ENCODE peak calls at places on chromosome 1, in five cellular contexts. V is CD8-positive, alpha-beta T cell; Z is heart right ventricle; E is astrocyte; S is PC-9. B is an unnamed sample. For H3K27me3, the result is how much of the 10 kb centered on the place peaks cover.

GRCh38 chr1:179144621-179145020 is 62.8 kb downstream of the TOR3A start:
- DNase-seq in V (no peak), Z (no peak), E (no peak), S (no peak), B (no peak)

GRCh38 chr1:22018583-22019559 is 17.4 kb downstream of the CELA3A start:
- DNase-seq in V (peak), Z (no peak), E (peak), S (peak), B (peak)

GRCh38 chr1:169368406-169368769 is 393 bp downstream of the BLZF1 start:
- DNase-seq in V (peak), Z (no peak), E (peak), S (no peak), B (no peak)

GRCh38 chr1:2248854-2249558 is 20.9 kb downstream of the SKI start:
- DNase-seq in V (no peak), Z (no peak), E (no peak), S (no peak), B (no peak)

GRCh38 chr1:201261771-201262547 is 21.3 kb upstream of the PKP1 start:
- DNase-seq in V (no peak), Z (no peak), E (no peak), S (no peak), B (no peak)

GRCh38 chr1:229572286-229572685 is 13.8 kb upstream of the ABCB10 start:
- DNase-seq in V (no peak), Z (no peak), E (no peak), S (no peak), B (no peak)

GRCh38 chr1:16677552-16678423 is 11.0 kb upstream of the RNU1-3 start:
- DNase-seq in V (no peak), Z (no peak), E (peak), S (peak), B (peak)

GRCh38 chr1:196063307-196063706 is 544.9 kb downstream of the KCNT2 start:
- DNase-seq in V (no peak), Z (no peak), E (peak), S (no peak), B (no peak)

GRCh38 chr1:167499657-167500056 is 18.7 kb downstream of the CD247 start:
- DNase-seq in V (no peak), Z (no peak), E (no peak), S (no peak), B (no peak)

GRCh38 chr1:19208710-19209438 is 1.2 kb downstream of the UBR4 start:
- DNase-seq in V (no peak), Z (no peak), E (peak), S (no peak), B (no peak)

GRCh38 chr1:116310172-116310571 is 62.9 kb upstream of the ATP1A1 start:
- DNase-seq in V (no peak), Z (peak), E (no peak), S (no peak), B (no peak)

GRCh38 chr1:36114371-36114770 is 10.7 kb downstream of the COL8A2 start:
- DNase-seq in V (no peak), Z (no peak), E (no peak), S (no peak), B (peak)

GRCh38 chr1:26844389-26844788 is 17.9 kb downstream of the ZDHHC18 start:
- DNase-seq in V (no peak), Z (no peak), E (peak), S (no peak), B (no peak)

GRCh38 chr1:78536427-78536826 is 45.7 kb downstream of the PTGFR start:
- DNase-seq in V (no peak), Z (no peak), E (peak), S (no peak), B (no peak)

GRCh38 chr1:169395956-169396355 is 28.0 kb downstream of the BLZF1 start:
- DNase-seq in V (no peak), Z (no peak), E (no peak), S (no peak), B (no peak)

GRCh38 chr1:16971330-16972209 is 8.8 kb downstream of the MFAP2 start:
- DNase-seq in V (no peak), Z (no peak), E (peak), S (peak), B (peak)

GRCh38 chr1:63615809-63616420 is 22.7 kb downstream of the PGM1 start:
- DNase-seq in V (peak), Z (peak), E (peak), S (peak), B (peak)

GRCh38 chr1:181129771-181130606 is 41.5 kb downstream of the IER5 start:
- DNase-seq in V (no peak), Z (no peak), E (no peak), S (no peak), B (peak)
- H3K4me3 ChIP-seq in V (no peak), Z (no peak), E (no peak), S (no peak), B (no peak)

GRCh38 chr1:117883620-117884019 is 45.8 kb downstream of the GDAP2 start:
- DNase-seq in V (no peak), Z (no peak), E (no peak), S (no peak), B (no peak)

GRCh38 chr1:117879284-117879683 is 50.1 kb downstream of the GDAP2 start:
- DNase-seq in V (no peak), Z (no peak), E (no peak), S (no peak), B (no peak)

DNA sequence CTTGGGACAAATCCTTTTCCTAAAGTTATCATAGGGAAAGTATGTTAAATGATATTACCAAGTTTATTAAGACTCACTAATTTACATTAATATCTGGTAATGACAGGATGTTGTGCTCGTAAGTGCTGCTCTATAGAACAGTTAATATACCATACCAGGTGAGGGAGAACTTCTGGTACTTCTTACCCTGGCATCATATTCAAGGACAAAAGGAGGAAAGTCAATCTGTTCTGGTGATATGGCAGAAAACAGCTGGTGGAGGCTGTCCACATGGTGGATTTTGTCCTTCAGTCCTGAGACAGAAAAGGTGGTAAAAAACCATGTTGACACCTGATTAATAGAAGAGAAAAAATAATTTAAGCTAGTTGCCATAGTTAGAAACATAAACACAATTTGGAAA is 51.6 kb downstream of the GDAP2 start:
- DNase-seq in V (no peak), Z (no peak), E (no peak), S (no peak), B (no peak)
- H3K27me3 ChIP-seq in V (under half), Z (under half), E (under half), S (under half), B (under half)

GRCh38 chr1:58076258-58076657 is 470.3 kb downstream of the OMA1 start:
- DNase-seq in V (no peak), Z (no peak), E (no peak), S (no peak), B (no peak)
- H3K4me3 ChIP-seq in V (no peak), Z (no peak), E (no peak), S (no peak), B (no peak)

GRCh38 chr1:8330271-8331125 is 12.6 kb downstream of the SLC45A1 start:
- DNase-seq in V (no peak), Z (no peak), E (no peak), S (no peak), B (peak)
- H3K27me3 ChIP-seq in V (under half), Z (under half), E (under half), S (under half), B (under half)

GRCh38 chr1:170593612-170594011 is 61.6 kb downstream of the GORAB start:
- DNase-seq in V (no peak), Z (no peak), E (no peak), S (no peak), B (no peak)
- H3K4me3 ChIP-seq in V (no peak), Z (no peak), E (no peak), S (no peak), B (no peak)

DNA sequence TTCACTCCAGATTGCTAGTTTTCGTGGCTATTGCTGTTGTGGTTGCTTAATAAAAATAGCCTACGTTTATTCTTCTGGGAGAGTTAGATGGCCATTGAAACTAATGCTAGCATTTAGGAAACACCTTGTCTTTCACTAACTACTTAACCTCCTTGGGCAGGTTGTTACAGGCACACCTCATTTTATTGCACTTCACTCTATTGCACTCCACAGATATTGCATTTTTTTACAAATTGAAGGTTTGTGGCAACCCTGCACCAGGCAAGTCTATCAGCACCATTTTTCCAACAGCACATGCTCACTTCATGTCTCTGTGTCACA is 11.3 kb upstream of the MARK1 start:
- DNase-seq in V (no peak), Z (no peak), E (no peak), S (no peak), B (no peak)
- H3K27me3 ChIP-seq in V (under half), Z (under half), E (under half), S (under half), B (under half)

GRCh38 chr1:45793942-45794604 is 9.3 kb upstream of the MAST2 start:
- DNase-seq in V (no peak), Z (no peak), E (no peak), S (no peak), B (no peak)
- H3K4me3 ChIP-seq in V (no peak), Z (no peak), E (no peak), S (no peak), B (no peak)

GRCh38 chr1:151221616-151222015 is 23.3 kb downstream of the PIP5K1A start:
- DNase-seq in V (no peak), Z (no peak), E (no peak), S (no peak), B (no peak)
- H3K27me3 ChIP-seq in V (under half), Z (under half), E (under half), S (under half), B (under half)

DNA sequence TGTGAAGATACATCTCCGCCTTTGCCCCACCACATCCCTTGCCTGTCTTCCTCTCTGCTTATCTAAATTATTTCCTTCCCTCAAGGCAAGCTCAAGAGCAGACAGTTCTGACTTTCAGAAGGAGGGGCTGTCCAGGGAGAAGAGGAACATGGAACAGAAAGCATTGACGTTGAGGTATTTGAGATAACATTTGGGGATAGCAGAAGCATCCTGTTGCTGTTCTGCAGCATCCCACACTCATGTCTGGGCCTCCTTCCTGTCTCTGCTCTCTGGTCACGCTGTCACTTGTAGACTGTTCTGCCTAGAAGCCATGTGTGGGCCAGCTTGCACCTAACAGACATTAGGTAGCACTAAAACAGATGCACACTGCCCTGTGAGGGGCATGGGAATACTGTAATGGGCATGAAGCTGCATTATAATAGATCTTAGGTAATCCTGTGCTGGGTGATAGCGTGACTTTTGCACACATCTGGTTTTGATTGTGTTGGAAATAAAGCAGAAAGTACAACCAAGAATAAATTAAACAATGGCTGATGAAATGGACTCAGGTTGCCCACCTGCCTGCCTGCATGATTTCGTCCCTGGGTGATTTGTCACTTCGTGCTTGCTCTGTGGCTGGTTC is 660 bp upstream of the RD3 start:
- DNase-seq in V (no peak), Z (no peak), E (no peak), S (no peak), B (no peak)
- H3K4me3 ChIP-seq in V (no peak), Z (no peak), E (no peak), S (no peak), B (no peak)